ENCODE peak calls at places on chromosomes 2 and 18, in four cellular contexts. Q, Y, V and W are unnamed samples.
A peak's percentile ranks its signal among the peaks of the same experiment; 100 is the strongest.

GRCh38 chr2:154850532-154850931 is 152.0 kb downstream of the KCNJ3 start:
- DNase-seq in Q (no peak), Y (no peak), V (no peak), W (no peak)

GRCh38 chr18:49561377-49562193 is at the start of gene LIPG:
- DNase-seq in Q (peak; percentile 50), Y (peak; percentile 53), V (peak; percentile 95), W (peak; percentile 93)

GRCh38 chr2:69143726-69144360 is 130.9 kb downstream of the ANTXR1 start:
- DNase-seq in Q (peak; percentile 35), Y (no peak), V (peak; percentile 59), W (no peak)

GRCh38 chr2:96318723-96319122 is 6.4 kb upstream of the ITPRIPL1 start:
- DNase-seq in Q (no peak), Y (no peak), V (no peak), W (no peak)

GRCh38 chr2:25912851-25913695 is 34.8 kb upstream of the ASXL2 start:
- DNase-seq in Q (peak; percentile 37), Y (no peak), V (peak; percentile 85), W (peak; percentile 22)

GRCh38 chr18:35811896-35812295 is 160.6 kb upstream of the RMP24 start:
- DNase-seq in Q (no peak), Y (no peak), V (no peak), W (no peak)

GRCh38 chr2:238955648-238956531 is 108.0 kb downstream of the TWIST2 start:
- DNase-seq in Q (peak; percentile 67), Y (no peak), V (no peak), W (peak; percentile 10)

GRCh38 chr18:59502222-59502898 is 143.3 kb upstream of the LMAN1 start:
- DNase-seq in Q (peak; percentile 94), Y (no peak), V (no peak), W (peak; percentile 72)

GRCh38 chr2:212364106-212364505 is 174.5 kb downstream of the ERBB4 start:
- DNase-seq in Q (no peak), Y (no peak), V (no peak), W (peak; percentile 3)

GRCh38 chr2:120678251-120678650 is 57.4 kb upstream of the GLI2 start:
- DNase-seq in Q (peak; percentile 22), Y (no peak), V (no peak), W (no peak)

GRCh38 chr2:3279236-3279960 is 98.2 kb downstream of the EIPR1 start:
- DNase-seq in Q (no peak), Y (no peak), V (no peak), W (no peak)

GRCh38 chr2:10526281-10526680 is 78.2 kb upstream of the ODC1 start:
- DNase-seq in Q (no peak), Y (no peak), V (no peak), W (no peak)

GRCh38 chr18:40293311-40293710 is 1661.7 kb upstream of the PIK3C3 start:
- DNase-seq in Q (no peak), Y (no peak), V (peak; percentile 23), W (no peak)

GRCh38 chr18:76823574-76823973 is 1.2 kb downstream of the ZNF236 start:
- DNase-seq in Q (peak; percentile 15), Y (no peak), V (peak; percentile 72), W (peak; percentile 58)
- H3K18ac ChIP-seq in Q (no peak overlapping the region), Y (peak overlapping the region; percentile 38), V (peak overlapping the region; percentile 1), W (peak overlapping the region; percentile 61)

DNA sequence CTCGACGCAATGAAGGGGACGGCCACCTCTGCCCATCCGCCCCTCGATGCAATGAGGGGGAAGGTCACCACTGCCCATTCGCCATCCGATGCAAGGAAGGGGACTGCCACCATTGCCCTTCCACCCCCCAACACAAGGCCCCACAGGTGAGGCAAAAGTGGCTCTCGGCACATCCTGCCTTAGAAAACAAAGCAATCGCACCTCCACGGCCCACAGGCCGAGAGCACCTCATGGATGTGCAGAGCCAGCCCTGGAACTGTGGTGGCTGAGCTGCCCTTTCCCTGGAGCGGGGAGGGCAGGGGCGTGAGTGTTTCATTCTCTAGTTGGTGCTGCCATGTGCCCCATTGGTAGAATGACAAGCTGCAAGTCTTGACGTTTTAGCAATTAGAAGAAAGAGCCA is 320.6 kb upstream of the SALL3 start:
- DNase-seq in Q (no peak), Y (no peak), V (no peak), W (no peak)
- H3K4me3 ChIP-seq in Q (no peak overlapping the region), Y (no peak overlapping the region), V (no peak overlapping the region), W (no peak overlapping the region)

GRCh38 chr2:241817126-241817820 is 8.3 kb downstream of the NEU4 start:
- DNase-seq in Q (no peak), Y (no peak), V (no peak), W (no peak)
- H3K18ac ChIP-seq in Q (no peak overlapping the region), Y (no peak overlapping the region), V (no peak overlapping the region), W (no peak overlapping the region)

DNA sequence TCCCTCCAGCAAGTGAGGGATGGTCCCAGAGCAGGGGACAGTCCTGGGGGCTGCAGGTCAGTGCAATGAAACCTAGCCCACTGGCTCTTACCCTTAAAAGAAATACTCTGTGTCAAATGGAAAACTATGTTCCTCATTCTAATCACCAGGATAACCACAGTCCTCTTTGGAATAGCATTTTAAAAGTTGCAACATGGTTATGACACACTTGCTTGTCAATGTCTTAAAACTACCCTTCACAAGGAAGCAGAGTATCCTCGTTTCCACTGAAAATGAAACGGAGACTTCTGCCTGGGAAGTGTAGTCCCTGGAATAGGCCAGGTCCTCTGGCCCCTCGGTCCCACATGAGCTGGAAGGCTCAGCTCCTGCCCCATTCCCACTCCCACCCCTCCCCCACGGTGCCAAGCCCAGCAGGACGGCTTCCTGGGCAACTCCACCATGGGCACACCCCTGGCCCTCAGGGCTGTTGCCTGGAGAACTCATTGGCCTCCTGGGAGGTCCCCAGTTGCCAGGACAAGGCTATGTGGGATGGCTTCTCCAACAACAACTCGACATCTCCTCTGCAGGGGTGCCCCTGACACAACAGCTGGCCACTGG is 38.2 kb upstream of the ST3GAL5 start:
- DNase-seq in Q (no peak), Y (no peak), V (no peak), W (peak; percentile 62)
- H3K4me3 ChIP-seq in Q (no peak overlapping the region), Y (no peak overlapping the region), V (no peak overlapping the region), W (no peak overlapping the region)

GRCh38 chr2:71618327-71619113 is 165.2 kb downstream of the DYSF start:
- DNase-seq in Q (no peak), Y (no peak), V (no peak), W (peak; percentile 3)
- H3K18ac ChIP-seq in Q (no peak overlapping the region), Y (no peak overlapping the region), V (no peak overlapping the region), W (no peak overlapping the region)

DNA sequence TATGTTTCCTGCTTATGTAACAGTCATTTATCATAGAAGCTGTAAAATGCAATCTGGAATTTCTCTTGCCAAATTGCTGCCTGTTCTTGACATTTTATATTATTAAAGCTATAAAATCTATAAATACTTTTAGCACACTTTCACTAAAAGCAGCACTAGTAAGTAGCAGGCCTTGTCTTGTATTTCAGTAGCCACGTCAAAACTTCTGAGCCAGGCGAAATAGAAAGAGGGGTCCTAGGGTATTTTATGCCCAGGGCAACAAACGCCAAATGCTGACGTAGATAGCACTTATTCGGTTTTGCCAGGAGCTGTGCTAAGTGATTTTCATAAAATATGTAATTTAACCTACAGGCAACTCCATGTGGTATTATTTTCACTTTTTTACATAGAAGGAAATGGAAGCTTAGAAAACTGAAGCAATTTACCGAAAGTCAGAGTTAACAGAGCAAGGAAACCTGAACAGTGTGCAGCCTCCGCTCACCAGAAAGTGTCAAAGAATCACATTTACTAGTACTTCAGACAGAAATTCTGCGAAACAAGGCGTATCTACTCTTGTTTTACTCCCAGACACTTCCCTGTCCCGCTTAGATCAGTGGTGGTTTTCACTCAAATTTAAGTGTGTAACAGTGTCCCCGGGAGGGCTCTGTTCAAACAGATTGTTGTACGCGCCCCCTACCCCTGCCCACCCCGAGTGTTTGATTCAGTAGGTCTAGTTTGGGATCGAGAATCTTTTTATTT is 1.1 kb upstream of the CYP20A1 start:
- DNase-seq in Q (no peak), Y (no peak), V (no peak), W (no peak)
- H3K4me3 ChIP-seq in Q (no peak overlapping the region), Y (no peak overlapping the region), V (no peak overlapping the region), W (no peak overlapping the region)

DNA sequence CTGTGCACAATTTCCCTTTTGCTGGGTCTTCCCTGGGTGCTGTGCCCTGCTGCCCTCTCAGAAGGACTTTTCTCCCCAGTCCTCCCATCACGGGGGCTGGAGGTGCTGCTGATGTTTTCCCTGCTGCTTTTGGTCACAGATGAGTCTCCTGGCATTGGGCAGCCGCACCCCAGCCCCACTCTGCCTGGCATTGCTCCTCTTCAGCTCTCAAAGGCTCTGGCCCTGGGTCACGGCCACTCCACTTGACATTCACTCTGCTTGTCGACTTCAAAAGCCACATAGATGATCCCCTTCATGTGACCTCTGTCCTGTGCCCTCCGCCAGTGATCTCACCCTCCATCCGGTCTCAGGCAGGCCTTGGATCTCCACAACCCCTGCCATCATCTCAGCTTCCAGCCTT is 43.6 kb upstream of the IL1RL1 start:
- DNase-seq in Q (no peak), Y (no peak), V (no peak), W (no peak)
- H3K18ac ChIP-seq in Q (peak overlapping the region; percentile 94), Y (no peak overlapping the region), V (no peak overlapping the region), W (peak overlapping the region; percentile 86)